ENCODE peak calls at places on chromosomes 16 and 17, in five cellular contexts. One of them, this sample, is unnamed.

GRCh38 chr16:24755201-24755874 is 25.9 kb downstream of the TNRC6A start:
- ATAC-seq in right lobe of liver: peak; percentile 24
- ATAC-seq in IMR-90: peak; percentile 32
- ATAC-seq in HCT116: no peak
- ATAC-seq in A549: no peak
- ATAC-seq in this sample: no peak

GRCh38 chr16:31127182-31127581 is 8.3 kb downstream of the PRSS8 start:
- ATAC-seq in right lobe of liver: no peak
- ATAC-seq in IMR-90: no peak
- ATAC-seq in HCT116: no peak
- ATAC-seq in A549: no peak
- ATAC-seq in this sample: no peak

GRCh38 chr16:68386628-68387027 is 61.7 kb downstream of the SMPD3 start:
- ATAC-seq in right lobe of liver: peak; percentile 34
- ATAC-seq in IMR-90: no peak
- ATAC-seq in HCT116: no peak
- ATAC-seq in A549: no peak
- ATAC-seq in this sample: no peak

GRCh38 chr17:14150604-14151003 is 81.3 kb downstream of the COX10 start:
- ATAC-seq in right lobe of liver: no peak
- ATAC-seq in IMR-90: peak; percentile 40
- ATAC-seq in HCT116: no peak
- ATAC-seq in A549: no peak
- ATAC-seq in this sample: no peak

GRCh38 chr17:63503330-63503685 is 19.9 kb upstream of the KCNH6 start:
- ATAC-seq in right lobe of liver: no peak
- ATAC-seq in IMR-90: no peak
- ATAC-seq in HCT116: no peak
- ATAC-seq in A549: no peak
- ATAC-seq in this sample: no peak

GRCh38 chr16:75593825-75594820 is 27.9 kb downstream of the GABARAPL2 start:
- ATAC-seq in right lobe of liver: no peak
- ATAC-seq in IMR-90: peak; percentile 52
- ATAC-seq in HCT116: peak; percentile 34
- ATAC-seq in A549: peak; percentile 73
- ATAC-seq in this sample: peak; percentile 33

GRCh38 chr17:2459917-2460271 is 51.8 kb downstream of the METTL16 start:
- ATAC-seq in right lobe of liver: no peak
- ATAC-seq in IMR-90: no peak
- ATAC-seq in HCT116: no peak
- ATAC-seq in A549: no peak
- ATAC-seq in this sample: no peak

GRCh38 chr16:63876096-63876495 is 1245.8 kb downstream of the CDH11 start:
- ATAC-seq in right lobe of liver: no peak
- ATAC-seq in IMR-90: no peak
- ATAC-seq in HCT116: no peak
- ATAC-seq in A549: no peak
- ATAC-seq in this sample: peak; percentile 81

GRCh38 chr16:57424599-57424998 is 20.0 kb downstream of the CCL17 start:
- ATAC-seq in right lobe of liver: no peak
- ATAC-seq in IMR-90: no peak
- ATAC-seq in HCT116: no peak
- ATAC-seq in A549: no peak
- ATAC-seq in this sample: peak; percentile 44

GRCh38 chr16:3580271-3580670 is 3.1 kb upstream of the NLRC3 start:
- ATAC-seq in right lobe of liver: no peak
- ATAC-seq in IMR-90: no peak
- ATAC-seq in HCT116: no peak
- ATAC-seq in A549: no peak
- ATAC-seq in this sample: no peak

GRCh38 chr17:3879181-3879580 is 13.7 kb downstream of the CAMKK1 start:
- ATAC-seq in right lobe of liver: no peak
- ATAC-seq in IMR-90: peak; percentile 93
- ATAC-seq in HCT116: no peak
- ATAC-seq in A549: no peak
- ATAC-seq in this sample: peak; percentile 66

GRCh38 chr16:4058386-4058785 is 57.9 kb downstream of the ADCY9 start:
- ATAC-seq in right lobe of liver: no peak
- ATAC-seq in IMR-90: no peak
- ATAC-seq in HCT116: no peak
- ATAC-seq in A549: no peak
- ATAC-seq in this sample: no peak

GRCh38 chr17:80663783-80664206 is 119.2 kb downstream of the RPTOR start:
- ATAC-seq in right lobe of liver: peak; percentile 10
- ATAC-seq in IMR-90: peak; percentile 98
- ATAC-seq in HCT116: no peak
- ATAC-seq in A549: peak; percentile 22
- ATAC-seq in this sample: peak; percentile 86

GRCh38 chr16:84489141-84489540 is 15.3 kb downstream of the MEAK7 start:
- ATAC-seq in right lobe of liver: no peak
- ATAC-seq in IMR-90: no peak
- ATAC-seq in HCT116: no peak
- ATAC-seq in A549: no peak
- ATAC-seq in this sample: no peak

GRCh38 chr17:79865351-79866210 is 26.3 kb upstream of the CBX4 start:
- ATAC-seq in right lobe of liver: no peak
- ATAC-seq in IMR-90: no peak
- ATAC-seq in HCT116: no peak
- ATAC-seq in A549: no peak
- ATAC-seq in this sample: no peak

GRCh38 chr16:55399911-55400310 is 75.9 kb downstream of the IRX6 start:
- ATAC-seq in right lobe of liver: no peak
- ATAC-seq in IMR-90: no peak
- ATAC-seq in HCT116: no peak
- ATAC-seq in A549: no peak
- ATAC-seq in this sample: no peak

GRCh38 chr16:58211245-58211644 is 13.3 kb upstream of the CSNK2A2 start:
- ATAC-seq in right lobe of liver: no peak
- ATAC-seq in IMR-90: no peak
- ATAC-seq in HCT116: no peak
- ATAC-seq in A549: no peak
- ATAC-seq in this sample: no peak

GRCh38 chr16:79929260-79929977 is 328.9 kb upstream of the MAF start:
- ATAC-seq in right lobe of liver: no peak
- ATAC-seq in IMR-90: no peak
- ATAC-seq in HCT116: no peak
- ATAC-seq in A549: no peak
- ATAC-seq in this sample: no peak

GRCh38 chr16:66562986-66563385 is 3.3 kb upstream of the CMTM1 start:
- ATAC-seq in right lobe of liver: no peak
- ATAC-seq in IMR-90: no peak
- ATAC-seq in HCT116: no peak
- ATAC-seq in A549: no peak
- ATAC-seq in this sample: no peak

GRCh38 chr16:81786868-81787267 is 7.8 kb downstream of the PLCG2 start:
- ATAC-seq in right lobe of liver: peak; percentile 44
- ATAC-seq in IMR-90: no peak
- ATAC-seq in HCT116: no peak
- ATAC-seq in A549: no peak
- ATAC-seq in this sample: no peak

GRCh38 chr16:23182675-23183485 is at the start of gene SCNN1G:
- ATAC-seq in right lobe of liver: peak; percentile 43
- ATAC-seq in IMR-90: peak; percentile 18
- ATAC-seq in HCT116: no peak
- ATAC-seq in A549: peak; percentile 62
- ATAC-seq in this sample: peak; percentile 32

GRCh38 chr17:17551361-17551760 is 40.1 kb downstream of the PEMT start:
- ATAC-seq in right lobe of liver: no peak
- ATAC-seq in IMR-90: no peak
- ATAC-seq in HCT116: no peak
- ATAC-seq in A549: no peak
- ATAC-seq in this sample: no peak

GRCh38 chr17:78665385-78665951 is 88.3 kb upstream of the DNAH17 start:
- ATAC-seq in right lobe of liver: no peak
- ATAC-seq in IMR-90: no peak
- ATAC-seq in HCT116: no peak
- ATAC-seq in A549: no peak
- ATAC-seq in this sample: no peak

GRCh38 chr17:76775021-76775420 is 37.1 kb downstream of the MFSD11 start:
- ATAC-seq in right lobe of liver: no peak
- ATAC-seq in IMR-90: no peak
- ATAC-seq in HCT116: no peak
- ATAC-seq in A549: no peak
- ATAC-seq in this sample: no peak

GRCh38 chr17:21676281-21677111 is 15.8 kb upstream of the KCNJ18 start:
- ATAC-seq in right lobe of liver: no peak
- ATAC-seq in IMR-90: no peak
- ATAC-seq in HCT116: no peak
- ATAC-seq in A549: no peak
- ATAC-seq in this sample: no peak

GRCh38 chr17:6077746-6078145 is 7.6 kb downstream of the WSCD1 start:
- ATAC-seq in right lobe of liver: no peak
- ATAC-seq in IMR-90: no peak
- ATAC-seq in HCT116: no peak
- ATAC-seq in A549: no peak
- ATAC-seq in this sample: no peak

GRCh38 chr16:534856-535445 is 7.4 kb downstream of the CAPN15 start:
- ATAC-seq in right lobe of liver: peak; percentile 42
- ATAC-seq in IMR-90: no peak
- ATAC-seq in HCT116: peak; percentile 72
- ATAC-seq in A549: peak; percentile 63
- ATAC-seq in this sample: no peak

GRCh38 chr17:73182616-73183310 is 10.1 kb upstream of the COG1 start:
- ATAC-seq in right lobe of liver: no peak
- ATAC-seq in IMR-90: no peak
- ATAC-seq in HCT116: no peak
- ATAC-seq in A549: no peak
- ATAC-seq in this sample: no peak

GRCh38 chr17:78173025-78173715 is 4.8 kb downstream of the SYNGR2 start:
- ATAC-seq in right lobe of liver: no peak
- ATAC-seq in IMR-90: no peak
- ATAC-seq in HCT116: no peak
- ATAC-seq in A549: no peak
- ATAC-seq in this sample: peak; percentile 5

DNA sequence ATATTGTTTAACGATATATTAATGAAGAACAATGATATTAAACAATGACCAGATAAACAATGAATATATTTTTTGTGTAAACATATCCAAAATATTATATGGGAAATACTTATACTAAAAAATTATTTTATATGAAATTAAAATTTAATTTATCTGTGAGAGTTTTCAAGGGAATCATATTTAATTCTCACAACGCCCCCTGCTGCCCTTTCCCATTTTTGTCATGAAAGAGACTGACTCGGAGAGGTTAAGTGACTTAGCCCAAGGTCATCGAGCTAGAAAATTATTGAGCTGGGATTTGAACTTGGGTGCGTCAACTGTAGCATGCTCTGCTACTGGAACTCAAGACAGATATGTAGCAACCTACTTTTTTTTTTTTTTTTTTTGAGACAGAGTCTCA is 7.2 kb upstream of the MYCBPAP start:
- ATAC-seq in right lobe of liver: peak; percentile 54
- ATAC-seq in IMR-90: no peak
- ATAC-seq in HCT116: peak; percentile 31
- ATAC-seq in A549: no peak
- ATAC-seq in this sample: no peak
- TF ChIP-seq CTCF in right lobe of liver: peak; percentile 31
- TF ChIP-seq CTCF in IMR-90: peak; percentile 41
- TF ChIP-seq CTCF in HCT116: peak; percentile 54
- TF ChIP-seq CTCF in A549: peak; percentile 64
- TF ChIP-seq CTCF in this sample: no peak

GRCh38 chr17:48555616-48556533 is 11.0 kb upstream of the HOXB2 start:
- ATAC-seq in right lobe of liver: no peak
- ATAC-seq in IMR-90: peak; percentile 5
- ATAC-seq in HCT116: no peak
- ATAC-seq in A549: peak; percentile 45
- ATAC-seq in this sample: no peak
- H3K27ac ChIP-seq in right lobe of liver: peak overlapping the region; percentile 24
- H3K27ac ChIP-seq in IMR-90: peak overlapping the region; percentile 93
- H3K27ac ChIP-seq in HCT116: no peak overlapping the region
- H3K27ac ChIP-seq in A549: peak overlapping the region; percentile 97
- H3K27ac ChIP-seq in this sample: peak overlapping the region; percentile 90

GRCh38 chr17:45430006-45430737 is 2.5 kb downstream of the ARHGAP27 start:
- ATAC-seq in right lobe of liver: no peak
- ATAC-seq in IMR-90: no peak
- ATAC-seq in HCT116: no peak
- ATAC-seq in A549: no peak
- ATAC-seq in this sample: no peak

GRCh38 chr17:45432405-45433113 is at the start of gene ARHGAP27:
- ATAC-seq in right lobe of liver: peak; percentile 35
- ATAC-seq in IMR-90: peak; percentile 3
- ATAC-seq in HCT116: peak; percentile 6
- ATAC-seq in A549: peak; percentile 4
- ATAC-seq in this sample: no peak

GRCh38 chr17:45431531-45432404 is 902 bp downstream of the ARHGAP27 start:
- ATAC-seq in right lobe of liver: peak; percentile 62
- ATAC-seq in IMR-90: peak; percentile 33
- ATAC-seq in HCT116: peak; percentile 89
- ATAC-seq in A549: peak; percentile 64
- ATAC-seq in this sample: peak; percentile 39

GRCh38 chr17:45429338-45430005 is 3.2 kb downstream of the ARHGAP27 start:
- ATAC-seq in right lobe of liver: no peak
- ATAC-seq in IMR-90: no peak
- ATAC-seq in HCT116: no peak
- ATAC-seq in A549: no peak
- ATAC-seq in this sample: no peak

GRCh38 chr17:45430738-45431530 is 1.7 kb downstream of the ARHGAP27 start:
- ATAC-seq in right lobe of liver: peak; percentile 5
- ATAC-seq in IMR-90: peak; percentile 4
- ATAC-seq in HCT116: peak; percentile 9
- ATAC-seq in A549: no peak
- ATAC-seq in this sample: no peak
- H3K4me3 ChIP-seq in right lobe of liver: peak overlapping the region; percentile 41
- H3K4me3 ChIP-seq in IMR-90: no peak overlapping the region
- H3K4me3 ChIP-seq in HCT116: peak overlapping the region; percentile 72
- H3K4me3 ChIP-seq in A549: peak overlapping the region; percentile 52
- H3K4me3 ChIP-seq in this sample: peak overlapping the region; percentile 53

DNA sequence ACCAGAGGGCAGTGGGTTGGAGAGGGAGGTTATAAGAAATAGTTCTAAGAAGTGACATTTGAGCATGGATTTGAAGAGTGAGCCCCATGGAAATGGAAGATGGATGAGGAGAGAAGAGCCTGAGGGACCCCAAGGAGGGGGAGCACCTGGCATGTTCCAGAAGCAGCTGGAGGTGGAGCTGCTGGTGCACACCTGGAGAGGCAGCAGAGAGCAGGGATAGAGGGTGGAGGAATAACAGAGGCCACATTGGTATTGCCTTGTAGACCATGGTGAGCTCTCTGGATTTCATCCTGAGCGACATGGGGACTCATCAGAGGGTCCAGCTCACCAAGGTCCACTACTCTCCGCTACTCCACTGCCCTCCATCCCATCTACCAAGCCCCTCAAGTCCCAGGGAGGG is 22.3 kb upstream of the KDM8 start:
- ATAC-seq in right lobe of liver: no peak
- ATAC-seq in IMR-90: no peak
- ATAC-seq in HCT116: peak; percentile 68
- ATAC-seq in A549: peak; percentile 66
- ATAC-seq in this sample: no peak
- TF ChIP-seq CTCF in right lobe of liver: peak; percentile 5
- TF ChIP-seq CTCF in IMR-90: no peak
- TF ChIP-seq CTCF in HCT116: peak; percentile 46
- TF ChIP-seq CTCF in A549: no peak
- TF ChIP-seq CTCF in this sample: no peak

GRCh38 chr17:51006601-51007000 is 114.1 kb downstream of the SPAG9 start:
- ATAC-seq in right lobe of liver: no peak
- ATAC-seq in IMR-90: peak; percentile 29
- ATAC-seq in HCT116: no peak
- ATAC-seq in A549: no peak
- ATAC-seq in this sample: no peak
- H3K27ac ChIP-seq in right lobe of liver: no peak overlapping the region
- H3K27ac ChIP-seq in IMR-90: no peak overlapping the region
- H3K27ac ChIP-seq in HCT116: no peak overlapping the region
- H3K27ac ChIP-seq in A549: no peak overlapping the region
- H3K27ac ChIP-seq in this sample: no peak overlapping the region

This sample was measured in gastroesophageal sphincter.